ENCODE peak calls at places on chromosome 20, in six cellular contexts. L is GM23338, R is body of pancreas, J is brain microvascular endothelial cell, Q is psoas muscle, Z is lower leg skin. M is an unnamed sample.

GRCh38 chr20:44422083-44422482 is 53.6 kb upstream of the TTPAL start:
- DNase-seq in L (no peak), R (no peak), J (peak; percentile 12), Q (no peak), Z (no peak), M (no peak)

GRCh38 chr20:42364446-42364845 is 746.3 kb upstream of the CHD6 start:
- DNase-seq in L (no peak), R (no peak), J (no peak), Q (no peak), Z (no peak), M (no peak)

GRCh38 chr20:24432057-24432456 is 37.4 kb upstream of the SYNDIG1 start:
- DNase-seq in L (peak; percentile 50), R (peak; percentile 48), J (no peak), Q (no peak), Z (no peak), M (peak; percentile 68)

GRCh38 chr20:33901132-33901523 is 90.0 kb downstream of the CHMP4B start:
- DNase-seq in L (no peak), R (peak; percentile 23), J (no peak), Q (no peak), Z (no peak), M (no peak)

GRCh38 chr20:23161968-23162696 is 76.0 kb upstream of the CD93 start:
- DNase-seq in L (no peak), R (peak; percentile 76), J (peak; percentile 76), Q (peak; percentile 89), Z (peak; percentile 88), M (peak; percentile 79)

GRCh38 chr20:15498926-15499325 is 1074.3 kb downstream of the KIF16B start:
- DNase-seq in L (no peak), R (no peak), J (no peak), Q (no peak), Z (no peak), M (no peak)

GRCh38 chr20:61725145-61725544 is 340.5 kb downstream of the TAF4 start:
- DNase-seq in L (no peak), R (no peak), J (no peak), Q (no peak), Z (no peak), M (no peak)

GRCh38 chr20:47792021-47792618 is 6.8 kb upstream of the SULF2 start:
- DNase-seq in L (no peak), R (peak; percentile 47), J (peak; percentile 88), Q (peak; percentile 77), Z (peak; percentile 87), M (peak; percentile 71)

GRCh38 chr20:62021794-62022419 is 43.8 kb downstream of the TAF4 start:
- DNase-seq in L (no peak), R (no peak), J (no peak), Q (no peak), Z (no peak), M (no peak)

GRCh38 chr20:36606171-36607116 is 865 bp downstream of the RAB5IF start:
- DNase-seq in L (peak; percentile 58), R (peak; percentile 25), J (peak; percentile 13), Q (peak; percentile 41), Z (no peak), M (peak; percentile 70)

GRCh38 chr20:44856442-44856841 is 29.1 kb upstream of the YWHAB start:
- DNase-seq in L (no peak), R (peak; percentile 17), J (no peak), Q (no peak), Z (no peak), M (peak; percentile 34)

GRCh38 chr20:14441201-14441600 is 103.8 kb upstream of the FLRT3 start:
- DNase-seq in L (no peak), R (no peak), J (peak; percentile 6), Q (no peak), Z (no peak), M (no peak)

GRCh38 chr20:24102290-24102689 is 113.7 kb upstream of the GGTLC1 start:
- DNase-seq in L (peak; percentile 73), R (no peak), J (peak; percentile 18), Q (no peak), Z (no peak), M (no peak)

GRCh38 chr20:62858059-62858458 is 3.6 kb downstream of the TCFL5 start:
- DNase-seq in L (no peak), R (no peak), J (no peak), Q (no peak), Z (no peak), M (no peak)

GRCh38 chr20:63087236-63087871 is 80.6 kb upstream of the BHLHE23 start:
- DNase-seq in L (no peak), R (no peak), J (no peak), Q (no peak), Z (no peak), M (no peak)

GRCh38 chr20:8633366-8633765 is 435.5 kb upstream of the PLCB4 start:
- DNase-seq in L (no peak), R (no peak), J (peak; percentile 25), Q (no peak), Z (no peak), M (no peak)

GRCh38 chr20:25274481-25274880 is 26.6 kb downstream of the PYGB start:
- DNase-seq in L (no peak), R (peak; percentile 9), J (no peak), Q (peak; percentile 22), Z (no peak), M (no peak)

GRCh38 chr20:61935926-61936700 is 129.6 kb downstream of the TAF4 start:
- DNase-seq in L (no peak), R (peak; percentile 3), J (no peak), Q (no peak), Z (no peak), M (no peak)

GRCh38 chr20:32111763-32112162 is 2.2 kb downstream of the TM9SF4 start:
- DNase-seq in L (no peak), R (no peak), J (no peak), Q (no peak), Z (peak; percentile 20), M (no peak)

DNA sequence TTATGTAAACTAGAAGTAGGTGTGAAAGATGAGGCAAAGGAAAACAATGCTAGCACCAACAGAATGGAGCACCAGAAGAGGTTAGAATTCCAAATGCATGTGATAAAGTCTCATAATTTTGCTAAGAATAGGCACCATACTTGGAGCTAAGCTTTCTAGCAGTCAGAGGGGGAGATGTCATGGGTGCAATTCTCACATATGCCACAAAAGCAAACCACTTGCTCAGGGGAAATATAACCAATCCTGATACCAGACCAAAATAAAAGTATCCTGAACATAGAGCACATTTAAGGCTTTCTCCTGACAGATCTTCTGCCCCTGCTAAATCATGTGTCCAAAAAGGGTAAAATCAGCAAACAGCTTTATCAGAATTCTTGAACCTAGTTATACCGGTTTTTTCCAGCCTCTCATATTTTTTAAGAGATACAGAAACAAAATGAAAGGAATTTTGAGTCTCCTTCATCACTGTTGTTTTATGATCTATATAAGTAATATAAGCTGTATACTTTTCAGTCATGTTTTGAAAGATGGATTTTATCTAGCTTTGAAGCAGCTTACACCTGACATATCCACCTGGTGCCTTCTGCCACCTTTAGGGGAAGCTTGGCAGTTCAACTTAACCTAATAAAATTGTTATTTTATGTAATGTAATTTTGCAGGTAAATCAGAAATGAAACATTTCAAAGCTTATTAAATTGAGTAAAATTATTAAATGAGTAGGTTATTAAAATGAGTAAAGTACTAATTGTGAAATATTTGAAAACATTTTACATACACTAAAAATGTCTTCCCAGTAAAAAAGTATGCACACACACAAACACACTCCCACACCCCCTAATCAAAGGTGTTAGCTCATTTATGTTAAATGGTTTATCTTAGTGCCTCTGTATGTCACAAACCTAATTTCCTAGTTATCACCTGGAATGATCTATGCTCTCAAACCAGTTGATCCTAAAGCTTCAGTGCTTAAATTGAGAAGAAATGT is 2.8 kb downstream of the SPO11 start:
- DNase-seq in L (peak; percentile 16), R (no peak), J (no peak), Q (no peak), Z (no peak), M (peak; percentile 43)
- TF ChIP-seq CTCF in L (peak; percentile 65), R (no peak), J (no peak), Q (no peak), Z (no peak), M (peak; percentile 55)

GRCh38 chr20:5135363-5136012 is 8.7 kb downstream of the CDS2 start:
- DNase-seq in L (no peak), R (peak; percentile 15), J (no peak), Q (no peak), Z (no peak), M (no peak)
- H3K4me3 ChIP-seq in L (no peak overlapping the region), R (no peak overlapping the region), J (no peak overlapping the region), Q (peak overlapping the region; percentile 10), Z (no peak overlapping the region), M (no peak overlapping the region)

GRCh38 chr20:1362484-1362883 is 30.4 kb downstream of the FKBP1A start:
- DNase-seq in L (no peak), R (no peak), J (no peak), Q (no peak), Z (no peak), M (no peak)

GRCh38 chr20:1363522-1363921 is 29.3 kb downstream of the FKBP1A start:
- DNase-seq in L (no peak), R (no peak), J (no peak), Q (no peak), Z (no peak), M (no peak)

GRCh38 chr20:1357921-1358671 is 29.2 kb upstream of the SDCBP2 start:
- DNase-seq in L (no peak), R (no peak), J (peak; percentile 78), Q (no peak), Z (no peak), M (no peak)

GRCh38 chr20:1364106-1364505 is 28.7 kb downstream of the FKBP1A start:
- DNase-seq in L (no peak), R (no peak), J (no peak), Q (no peak), Z (no peak), M (no peak)

GRCh38 chr20:1360094-1360493 is 31.2 kb upstream of the SDCBP2 start:
- DNase-seq in L (no peak), R (no peak), J (no peak), Q (no peak), Z (no peak), M (no peak)
- TF ChIP-seq CTCF in L (peak; percentile 19), R (no peak), J (peak; percentile 39), Q (no peak), Z (no peak), M (no peak)

GRCh38 chr20:49712918-49713778 is 530 bp downstream of the B4GALT5 start:
- DNase-seq in L (peak; percentile 85), R (peak; percentile 56), J (no peak), Q (peak; percentile 48), Z (no peak), M (peak; percentile 77)

GRCh38 chr20:49715466-49715865 is 1.8 kb upstream of the B4GALT5 start:
- DNase-seq in L (no peak), R (no peak), J (no peak), Q (no peak), Z (no peak), M (no peak)

GRCh38 chr20:49713779-49714712 is at the start of gene B4GALT5:
- DNase-seq in L (peak; percentile 95), R (peak; percentile 64), J (peak; percentile 52), Q (peak; percentile 76), Z (peak; percentile 30), M (peak; percentile 91)

GRCh38 chr20:49712118-49712517 is 1.6 kb downstream of the B4GALT5 start:
- DNase-seq in L (peak; percentile 43), R (no peak), J (no peak), Q (no peak), Z (no peak), M (no peak)

DNA sequence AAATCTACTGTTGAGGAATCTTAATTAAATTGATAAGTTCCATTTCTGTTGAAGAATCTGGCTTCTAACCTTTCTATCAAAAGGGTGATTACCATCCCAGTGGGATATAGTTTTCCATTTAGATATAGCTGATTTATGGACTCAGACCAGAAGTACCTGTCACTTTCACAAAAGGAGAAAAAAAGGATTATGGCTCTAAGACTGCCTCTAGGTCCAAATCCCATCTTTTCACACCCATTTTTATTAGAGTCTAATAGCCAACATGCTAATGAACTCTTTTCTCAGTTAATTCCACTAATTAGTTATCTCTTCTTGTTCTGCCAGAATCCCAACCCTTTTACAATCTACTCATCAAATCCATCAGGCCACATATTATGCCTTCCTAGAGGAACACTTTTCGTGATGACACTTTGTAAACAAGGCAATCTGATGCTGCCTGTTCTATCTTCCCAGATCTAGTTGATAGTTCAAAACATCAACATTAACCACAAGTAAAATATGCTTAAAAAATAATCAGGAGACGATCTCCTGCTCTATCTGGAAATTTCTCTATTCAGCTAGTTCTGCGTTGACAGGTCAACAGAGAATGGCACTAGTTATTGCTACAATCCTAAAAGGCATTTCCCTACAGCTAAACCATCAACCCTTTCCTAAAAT is 2.2 kb downstream of the B4GALT5 start:
- DNase-seq in L (no peak), R (no peak), J (no peak), Q (no peak), Z (no peak), M (no peak)
- H3K4me3 ChIP-seq in L (peak overlapping the region; percentile 92), R (no peak overlapping the region), J (no peak overlapping the region), Q (peak overlapping the region; percentile 90), Z (no peak overlapping the region), M (peak overlapping the region; percentile 92)